ENCODE peak calls at places on chromosomes 6 and 20, in ten cellular contexts. O is activated gamma-delta T cell treated with anti-CD3 and anti-CD28 coated beads, Interleukin-2, amount 50 U/mL, for 16 hours; J is activated T-helper 1 cell treated with anti-CD3 and anti-CD28 coated beads, Interleukin-12 subunit alpha, Interleukin-12 subunit beta, Interleukin-2, Interleukin-4 antibody, amounts not matched to agents 30 ng/mL and 10 ng/mL and 1 ng/mL, durations not matched to agents 14 hours and 24 hours and 36 hours; E is ureter; T is fibroblast of the aortic adventitia; Q is stimulated activated CD4-positive, alpha-beta T cell treated with anti-CD3 and anti-CD28 coated beads, Interleukin-1b, Interleukin-23, amount 100 ng/mL, for 24 hours; Y is CD8-positive, alpha-beta T cell; A is AG04449; N is dorsolateral prefrontal cortex; Z is GM13976. H is an unnamed sample.

GRCh38 chr6:19205076-19205475 is 632.1 kb upstream of the ID4 start:
- DNase-seq in O (no peak), J (no peak), E (no peak), T (no peak), Q (no peak), Y (no peak), A (no peak), N (no peak), Z (no peak), H (no peak)

GRCh38 chr20:62500237-62500864 is 24.6 kb upstream of the GATA5 start:
- DNase-seq in O (peak; percentile 77), J (peak; percentile 70), E (peak; percentile 79), T (peak; percentile 50), Q (peak; percentile 84), Y (peak; percentile 77), A (no peak), N (peak; percentile 77), Z (peak; percentile 87), H (peak; percentile 82)

GRCh38 chr6:45075246-45075645 is 252.9 kb upstream of the RUNX2 start:
- DNase-seq in O (no peak), J (no peak), E (no peak), T (peak; percentile 97), Q (no peak), Y (no peak), A (peak; percentile 94), N (no peak), Z (no peak), H (no peak)

GRCh38 chr20:8583209-8584106 is 451.4 kb downstream of the PLCB1 start:
- DNase-seq in O (no peak), J (no peak), E (no peak), T (peak; percentile 35), Q (no peak), Y (no peak), A (no peak), N (no peak), Z (no peak), H (no peak)

GRCh38 chr20:57717797-57718196 is 8.0 kb upstream of the PMEPA1 start:
- DNase-seq in O (no peak), J (no peak), E (no peak), T (peak; percentile 15), Q (no peak), Y (no peak), A (no peak), N (no peak), Z (no peak), H (no peak)

GRCh38 chr6:127328043-127328442 is 15.4 kb downstream of the ECHDC1 start:
- DNase-seq in O (no peak), J (no peak), E (no peak), T (no peak), Q (no peak), Y (no peak), A (no peak), N (no peak), Z (no peak), H (no peak)

GRCh38 chr6:70474751-70475150 is 61.4 kb downstream of the FAM135A start:
- DNase-seq in O (no peak), J (no peak), E (no peak), T (no peak), Q (no peak), Y (no peak), A (no peak), N (no peak), Z (no peak), H (no peak)

GRCh38 chr6:130788954-130789353 is 38.3 kb upstream of the SMLR1 start:
- DNase-seq in O (no peak), J (no peak), E (no peak), T (no peak), Q (no peak), Y (no peak), A (no peak), N (no peak), Z (no peak), H (no peak)

GRCh38 chr6:100353276-100354015 is 111.3 kb downstream of the SIM1 start:
- DNase-seq in O (no peak), J (no peak), E (no peak), T (peak; percentile 90), Q (no peak), Y (no peak), A (no peak), N (no peak), Z (no peak), H (no peak)

GRCh38 chr6:107064579-107065065 is 36.6 kb downstream of the MTRES1 start:
- DNase-seq in O (no peak), J (peak; percentile 4), E (no peak), T (peak; percentile 71), Q (no peak), Y (no peak), A (no peak), N (no peak), Z (no peak), H (no peak)

GRCh38 chr6:145116591-145117178 is 618.6 kb downstream of the EPM2A start:
- DNase-seq in O (no peak), J (no peak), E (no peak), T (no peak), Q (no peak), Y (no peak), A (no peak), N (no peak), Z (no peak), H (no peak)

GRCh38 chr6:106315765-106316375 is 9.7 kb downstream of the ATG5 start:
- DNase-seq in O (no peak), J (no peak), E (no peak), T (no peak), Q (no peak), Y (no peak), A (no peak), N (no peak), Z (no peak), H (no peak)

GRCh38 chr20:32072168-32072721 is 20.2 kb downstream of the HCK start:
- DNase-seq in O (no peak), J (no peak), E (no peak), T (no peak), Q (no peak), Y (no peak), A (no peak), N (no peak), Z (no peak), H (no peak)

GRCh38 chr20:33674294-33675126 is at the start of gene NECAB3:
- DNase-seq in O (peak; percentile 38), J (peak; percentile 73), E (no peak), T (peak; percentile 56), Q (no peak), Y (peak; percentile 42), A (no peak), N (peak; percentile 91), Z (peak; percentile 92), H (peak; percentile 90)

H was measured in coronary artery.